ENCODE peak calls at places on chromosomes 11 and 22, in seven cellular contexts. I, V, C, Q, P, K and D are unnamed samples.

GRCh38 chr22:20422271-20422958 is 15.2 kb downstream of the SCARF2 start:
- DNase-seq in I (no peak), K (peak; percentile 75), C (no peak), V (no peak), P (no peak), Q (no peak), D (no peak)

GRCh38 chr11:121293276-121293569 is 652 bp downstream of the SC5D start:
- DNase-seq in C (peak; percentile 54), I (no peak), P (no peak), V (no peak), Q (no peak), K (no peak), D (no peak)

GRCh38 chr11:33377852-33378385 is 120.7 kb downstream of the HIPK3 start:
- DNase-seq in Q (no peak), C (no peak), K (no peak), I (no peak), V (no peak), P (no peak), D (no peak)

GRCh38 chr11:91804057-91804456 is 420.6 kb upstream of the FAT3 start:
- DNase-seq in K (no peak), V (no peak), I (no peak), P (no peak), Q (no peak), C (no peak), D (peak; percentile 5)

GRCh38 chr11:79708319-79708928 is 267.6 kb upstream of the TENM4 start:
- DNase-seq in C (peak; percentile 32), V (peak; percentile 49), I (no peak), P (peak; percentile 14), Q (no peak), K (no peak), D (peak; percentile 73)

GRCh38 chr11:64787526-64788320 is 9.4 kb upstream of the SF1 start:
- DNase-seq in P (peak; percentile 85), Q (no peak), K (peak; percentile 83), I (no peak), V (peak; percentile 25), C (peak; percentile 66), D (peak; percentile 64)

GRCh38 chr11:44633641-44634040 is 68.2 kb downstream of the CD82 start:
- DNase-seq in C (no peak), K (peak; percentile 62), Q (no peak), P (no peak), V (no peak), I (no peak), D (no peak)

GRCh38 chr22:48752451-48753380 is 1075.0 kb downstream of the BRD1 start:
- DNase-seq in K (peak; percentile 49), C (no peak), Q (no peak), I (no peak), P (peak; percentile 10), V (no peak), D (no peak)

GRCh38 chr11:118438314-118438931 is 2.1 kb downstream of the KMT2A start:
- DNase-seq in Q (peak; percentile 14), P (no peak), I (no peak), V (peak; percentile 70), K (peak; percentile 72), C (peak; percentile 81), D (peak; percentile 78)

GRCh38 chr22:17920992-17921650 is 103.2 kb downstream of the MICAL3 start:
- DNase-seq in Q (no peak), I (no peak), V (no peak), P (no peak), C (peak; percentile 36), K (no peak), D (no peak)

GRCh38 chr11:108122166-108122628 is 830 bp downstream of the ACAT1 start:
- DNase-seq in K (no peak), Q (no peak), P (no peak), I (no peak), V (no peak), C (peak; percentile 41), D (peak; percentile 17)

GRCh38 chr22:49632199-49633009 is 195.3 kb downstream of the BRD1 start:
- DNase-seq in C (peak; percentile 57), I (peak; percentile 7), K (peak; percentile 76), P (peak; percentile 61), V (peak; percentile 8), Q (peak; percentile 47), D (peak; percentile 18)

GRCh38 chr11:23404225-23405160 is 544.2 kb upstream of the CCDC179 start:
- DNase-seq in Q (peak; percentile 10), V (no peak), K (peak; percentile 52), P (no peak), C (no peak), I (no peak), D (no peak)

GRCh38 chr22:33975841-33976240 is 55.6 kb upstream of the LARGE1 start:
- DNase-seq in V (peak; percentile 71), P (no peak), I (no peak), K (no peak), Q (no peak), C (no peak), D (no peak)

GRCh38 chr22:44182591-44183588 is 2.2 kb downstream of the PARVG start:
- DNase-seq in I (no peak), P (peak; percentile 57), Q (peak; percentile 48), C (no peak), V (no peak), K (peak; percentile 78), D (no peak)

GRCh38 chr11:16924826-16925494 is 89.3 kb downstream of the PLEKHA7 start:
- DNase-seq in V (peak; percentile 84), Q (peak; percentile 47), I (peak; percentile 78), C (peak; percentile 32), K (peak; percentile 74), P (peak; percentile 88), D (peak; percentile 89)

GRCh38 chr11:60767388-60767811 is 10.7 kb downstream of the MS4A15 start:
- DNase-seq in I (peak; percentile 12), C (no peak), P (peak; percentile 47), V (no peak), K (no peak), Q (no peak), D (no peak)

GRCh38 chr22:42720263-42721044 is at the start of gene A4GALT:
- DNase-seq in Q (peak; percentile 52), C (no peak), P (no peak), V (no peak), K (no peak), I (no peak), D (no peak)

GRCh38 chr22:42719656-42720262 is 911 bp downstream of the A4GALT start:
- DNase-seq in K (no peak), P (no peak), I (no peak), Q (no peak), C (no peak), V (no peak), D (peak; percentile 26)

GRCh38 chr22:42724062-42724461 is 3.4 kb upstream of the A4GALT start:
- DNase-seq in Q (no peak), P (no peak), V (no peak), K (no peak), C (no peak), I (no peak), D (no peak)

GRCh38 chr22:42719133-42719532 is 1.5 kb downstream of the A4GALT start:
- DNase-seq in V (no peak), K (no peak), C (no peak), I (no peak), Q (no peak), P (no peak), D (peak; percentile 55)

GRCh38 chr22:42721045-42721434 is 370 bp upstream of the A4GALT start:
- DNase-seq in K (no peak), P (no peak), Q (no peak), V (no peak), C (no peak), I (no peak), D (no peak)
- TF ChIP-seq CTCF in K (no peak), P (no peak), Q (no peak), V (no peak), C (no peak), I (no peak), D (no peak)

DNA sequence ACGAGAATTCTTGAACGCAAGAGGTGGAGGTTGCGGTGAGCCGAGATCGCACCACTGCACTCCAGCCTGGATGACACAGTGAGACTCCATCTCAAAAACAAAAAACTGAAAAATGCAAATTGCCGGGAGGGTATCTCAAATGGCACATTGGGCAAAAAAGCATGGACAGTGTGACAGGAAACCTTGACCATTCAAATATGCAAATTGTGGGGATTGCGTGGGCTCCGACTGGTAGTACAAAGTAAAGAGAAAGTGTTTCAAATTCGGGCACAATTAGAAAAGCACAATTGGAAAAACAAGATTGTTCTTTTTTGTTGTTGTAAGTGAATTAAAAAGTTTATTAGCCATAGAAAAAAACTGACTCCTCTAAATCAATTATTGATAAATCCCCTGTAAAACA is 56.7 kb upstream of the NUP160 start:
- DNase-seq in C (no peak), I (no peak), Q (no peak), K (no peak), P (no peak), V (no peak), D (no peak)
- H3K4me3 ChIP-seq in C (no peak overlapping the region), I (no peak overlapping the region), Q (no peak overlapping the region), K (no peak overlapping the region), P (no peak overlapping the region), V (no peak overlapping the region), D (no peak overlapping the region)

GRCh38 chr11:109894242-109894641 is 198.9 kb upstream of the ZC3H12C start:
- DNase-seq in C (no peak), Q (no peak), I (no peak), P (no peak), V (no peak), K (no peak), D (no peak)

DNA sequence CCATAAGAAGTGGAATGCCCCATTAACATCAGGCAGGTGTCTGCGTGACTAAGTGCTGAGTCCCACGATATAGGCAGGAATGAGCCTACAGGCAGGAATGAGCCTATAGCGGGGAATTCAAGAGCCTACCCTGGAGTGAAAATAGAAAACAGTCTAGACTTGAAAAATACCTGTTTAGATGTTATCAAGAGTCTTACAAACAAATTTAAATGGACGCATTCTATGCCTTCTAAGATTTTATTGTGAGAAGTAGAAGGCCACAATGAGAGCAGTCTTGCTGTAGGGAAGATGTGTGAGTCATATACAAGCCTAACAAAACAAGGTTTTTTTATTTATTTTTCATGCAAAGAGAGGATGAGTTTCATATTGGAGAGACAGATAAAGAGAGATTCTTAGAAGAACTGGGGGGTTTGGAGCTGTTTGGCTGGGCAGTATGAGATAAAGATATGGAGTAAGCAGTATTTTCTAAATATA is 200.8 kb upstream of the ZC3H12C start:
- DNase-seq in P (no peak), V (peak; percentile 85), K (no peak), Q (no peak), I (no peak), C (peak; percentile 8), D (peak; percentile 32)
- TF ChIP-seq CTCF in P (no peak), V (peak; percentile 43), K (no peak), Q (no peak), I (no peak), C (no peak), D (no peak)

DNA sequence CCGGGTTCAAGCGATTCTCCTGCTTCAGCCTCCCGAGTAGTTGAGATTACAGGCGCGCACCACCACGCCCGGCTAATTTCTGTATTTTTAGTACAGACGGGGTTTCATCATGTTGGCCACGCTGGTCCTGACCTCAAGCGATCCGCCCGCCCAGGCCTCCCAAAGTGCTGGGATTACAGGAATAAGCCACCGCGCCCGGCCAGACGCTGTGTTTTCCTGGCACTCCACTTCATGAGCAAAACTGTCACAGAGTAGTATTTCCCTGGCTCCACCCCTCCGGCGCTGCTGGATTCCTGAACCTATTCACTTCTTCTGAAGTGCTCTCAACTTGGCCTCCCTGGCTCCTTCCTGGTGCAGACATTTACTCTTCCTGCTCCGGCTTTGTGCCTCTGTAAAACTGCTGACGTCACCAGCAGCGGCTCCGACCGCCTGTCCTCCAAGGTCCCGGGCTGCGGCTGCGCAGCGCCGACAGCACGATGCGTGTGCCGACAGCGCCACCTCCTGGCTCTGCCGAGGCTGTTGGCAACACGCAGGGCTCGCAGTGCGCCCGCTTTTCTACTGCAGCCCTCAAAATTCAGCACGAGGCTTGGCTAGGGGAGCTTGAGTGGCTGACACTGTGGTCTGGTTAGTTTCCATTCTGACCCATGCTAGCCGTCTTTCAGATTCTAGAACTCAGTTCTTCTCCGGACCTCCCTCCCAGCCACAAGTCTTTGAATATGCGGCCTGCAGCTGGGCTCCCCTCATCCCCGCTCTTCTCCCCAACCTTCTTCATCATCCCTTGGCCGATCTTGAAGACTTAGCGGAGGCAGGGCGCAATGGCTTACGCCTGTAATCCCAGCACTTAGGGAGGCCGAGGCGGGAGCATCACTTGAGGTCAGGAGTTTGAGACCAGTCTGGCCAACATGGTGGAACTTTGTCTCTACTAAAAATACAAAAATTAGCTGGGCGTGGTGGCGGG is 36.6 kb downstream of the APOL3 start:
- DNase-seq in K (peak; percentile 98), C (peak; percentile 96), I (peak; percentile 83), P (peak; percentile 96), V (peak; percentile 88), Q (peak; percentile 92), D (peak; percentile 97)
- H3K4me3 ChIP-seq in K (peak overlapping the region; percentile 30), C (peak overlapping the region; percentile 2), I (no peak overlapping the region), P (no peak overlapping the region), V (no peak overlapping the region), Q (peak overlapping the region; percentile 57), D (no peak overlapping the region)